ENCODE peak calls at places on chromosome 17, in nine cellular contexts. W is HFF-Myc; B is stimulated activated CD4-positive, alpha-beta T cell treated with anti-CD3 and anti-CD28 coated beads, TNF-alpha, amount 100 ng/mL, for 48 hours; G is activated T-cell treated with anti-CD3 and anti-CD28 coated beads, Interleukin-2, amount 50 U/mL, for 4 hours; P is activated naive CD4-positive, alpha-beta T cell; M is AML-193; U is NCI-H510A; J is adipocyte; F is HTR-8/SVneo. R is an unnamed sample.

GRCh38 chr17:3821101-3821500 is 20.1 kb upstream of the ITGAE start:
- DNase-seq in G (no peak), W (no peak), J (no peak), U (no peak), F (no peak), M (no peak), B (no peak), P (no peak), R (no peak)

GRCh38 chr17:17557796-17558195 is 33.7 kb downstream of the PEMT start:
- DNase-seq in U (no peak), G (no peak), B (no peak), P (no peak), J (no peak), W (no peak), M (no peak), F (no peak), R (no peak)

GRCh38 chr17:79163071-79163470 is 88.4 kb downstream of the ENGASE start:
- DNase-seq in P (no peak), G (no peak), F (no peak), J (no peak), M (no peak), U (no peak), B (no peak), W (no peak), R (no peak)

GRCh38 chr17:71422968-71423367 is 697.9 kb upstream of the SOX9 start:
- DNase-seq in J (no peak), F (no peak), W (no peak), M (no peak), U (no peak), P (no peak), G (no peak), B (no peak), R (no peak)

GRCh38 chr17:73960469-73960868 is 243.0 kb upstream of the RPL38 start:
- DNase-seq in M (no peak), B (no peak), W (no peak), U (no peak), F (no peak), G (no peak), J (no peak), P (no peak), R (no peak)

GRCh38 chr17:54493691-54494090 is 407.0 kb upstream of the TOM1L1 start:
- DNase-seq in M (no peak), B (no peak), G (no peak), W (no peak), U (no peak), F (no peak), P (no peak), J (no peak), R (no peak)

GRCh38 chr17:26773189-26774188 is 520.4 kb upstream of the WSB1 start:
- DNase-seq in G (no peak), W (no peak), M (no peak), P (no peak), B (no peak), J (no peak), U (no peak), F (no peak), R (no peak)

GRCh38 chr17:33639103-33639991 is 346.3 kb upstream of the ASIC2 start:
- DNase-seq in P (no peak), B (no peak), U (no peak), W (no peak), F (no peak), G (no peak), J (no peak), M (peak), R (no peak)

GRCh38 chr17:2029911-2030778 is at the start of gene DPH1:
- DNase-seq in F (peak), U (peak), P (peak), M (peak), J (peak), W (peak), B (peak), G (peak), R (peak)

GRCh38 chr17:1598399-1599095 is 30.1 kb downstream of the SLC43A2 start:
- DNase-seq in F (no peak), M (no peak), P (no peak), B (no peak), U (no peak), G (no peak), W (no peak), J (no peak), R (no peak)

GRCh38 chr17:38418693-38419507 is 9.4 kb upstream of the ARHGAP23 start:
- DNase-seq in G (no peak), F (no peak), M (no peak), J (no peak), B (no peak), U (no peak), W (no peak), P (no peak), R (no peak)

GRCh38 chr17:31435581-31435980 is 44.1 kb downstream of the RAB11FIP4 start:
- DNase-seq in U (no peak), J (no peak), G (no peak), B (no peak), W (no peak), P (no peak), F (no peak), M (no peak), R (no peak)

GRCh38 chr17:49862781-49863331 is 15.0 kb upstream of the TAC4 start:
- DNase-seq in F (no peak), U (no peak), W (no peak), G (no peak), B (no peak), M (no peak), P (no peak), J (no peak), R (no peak)

GRCh38 chr17:68981288-68981687 is 26.1 kb upstream of the ABCA8 start:
- DNase-seq in F (peak), B (no peak), J (peak), W (peak), G (no peak), U (no peak), M (no peak), P (no peak), R (no peak)

R was measured in NCI-H1417 treated with DMSO at 0.1 percent for 48 hours.